ENCODE peak calls at places on chromosomes 2 and 18, in four cellular contexts. O is Peyer's patch, T is heart right ventricle, N is adrenal gland. I is an unnamed sample. For H3K4me1, the result is how much of the 10 kb centered on the place peaks cover.

GRCh38 chr2:32008811-32009478 is 1.9 kb downstream of the MEMO1 start:
- DNase-seq in T (no peak), N (no peak), O (no peak), I (no peak)

GRCh38 chr2:183010112-183010511 is 28.1 kb downstream of the NCKAP1 start:
- DNase-seq in T (peak), N (peak), O (no peak), I (no peak)

GRCh38 chr2:10326707-10327594 is 24.2 kb downstream of the HPCAL1 start:
- DNase-seq in O (no peak), N (peak), T (peak), I (no peak)

GRCh38 chr2:163600801-163601200 is 135.0 kb downstream of the FIGN start:
- DNase-seq in O (no peak), T (no peak), N (no peak), I (no peak)

GRCh38 chr2:86235196-86235980 is 36.1 kb downstream of the MRPL35 start:
- DNase-seq in N (no peak), T (no peak), O (no peak), I (no peak)

GRCh38 chr2:101902169-101902568 is 89.6 kb upstream of the IL1R2 start:
- DNase-seq in T (no peak), O (no peak), N (no peak), I (no peak)

GRCh38 chr2:119649364-119649917 is 29.6 kb upstream of the TMEM177 start:
- DNase-seq in T (no peak), O (no peak), N (no peak), I (no peak)

GRCh38 chr2:141317986-141318385 is 812.8 kb downstream of the LRP1B start:
- DNase-seq in N (no peak), O (no peak), T (no peak), I (no peak)

GRCh38 chr2:118148809-118149208 is 60.5 kb downstream of the INSIG2 start:
- DNase-seq in T (no peak), N (no peak), O (no peak), I (no peak)

GRCh38 chr2:10548626-10549025 is 100.5 kb upstream of the ODC1 start:
- DNase-seq in O (no peak), N (no peak), T (peak), I (no peak)

GRCh38 chr2:5409925-5410360 is 282.2 kb upstream of the SOX11 start:
- DNase-seq in T (no peak), O (no peak), N (no peak), I (no peak)

GRCh38 chr2:53252115-53252514 is 515.5 kb upstream of the CHAC2 start:
- DNase-seq in N (no peak), T (no peak), O (no peak), I (no peak)

GRCh38 chr2:20351555-20352229 is 1.0 kb upstream of the PUM2 start:
- DNase-seq in N (no peak), T (no peak), O (no peak), I (no peak)

GRCh38 chr2:11290211-11290610 is 54.2 kb downstream of the ROCK2 start:
- DNase-seq in T (no peak), N (no peak), O (no peak), I (no peak)

GRCh38 chr2:45002661-45003210 is 6.5 kb downstream of the SIX2 start:
- DNase-seq in T (no peak), N (no peak), O (no peak), I (no peak)

GRCh38 chr2:85199692-85200091 is 66.5 kb downstream of the TCF7L1 start:
- DNase-seq in O (no peak), T (no peak), N (no peak), I (no peak)

GRCh38 chr2:152098033-152098797 is 629 bp downstream of the CACNB4 start:
- DNase-seq in O (no peak), T (peak), N (peak), I (peak)

GRCh38 chr18:43271593-43272432 is 5.5 kb downstream of the SYT4 start:
- DNase-seq in N (no peak), O (no peak), T (peak), I (no peak)

GRCh38 chr2:161414385-161415040 is 1.6 kb upstream of the TBR1 start:
- DNase-seq in N (no peak), T (no peak), O (no peak), I (no peak)

GRCh38 chr18:78138993-78139496 is 840.6 kb upstream of the SALL3 start:
- DNase-seq in T (no peak), O (no peak), N (no peak), I (no peak)

GRCh38 chr2:22957441-22957840 is 427.5 kb upstream of the KLHL29 start:
- DNase-seq in O (no peak), N (no peak), T (no peak), I (no peak)

GRCh38 chr2:84924173-84925106 is 19.0 kb downstream of the TMSB10 start:
- DNase-seq in N (peak), O (no peak), T (peak), I (peak)

GRCh38 chr18:56447972-56448371 is 190.4 kb downstream of the TXNL1 start:
- DNase-seq in O (no peak), N (no peak), T (no peak), I (no peak)

GRCh38 chr2:24011278-24012104 is 1.6 kb downstream of the MFSD2B start:
- DNase-seq in T (no peak), N (no peak), O (no peak), I (no peak)

GRCh38 chr2:101982630-101983029 is 9.1 kb upstream of the IL1R2 start:
- DNase-seq in O (no peak), T (no peak), N (no peak), I (no peak)

GRCh38 chr2:85433511-85434089 is 15.1 kb downstream of the SH2D6 start:
- DNase-seq in O (no peak), N (peak), T (peak), I (no peak)

GRCh38 chr18:10460414-10461018 is 6.1 kb downstream of the APCDD1 start:
- DNase-seq in T (no peak), O (no peak), N (no peak), I (no peak)

GRCh38 chr18:10454800-10455550 is 540 bp downstream of the APCDD1 start:
- DNase-seq in T (no peak), O (no peak), N (no peak), I (no peak)

GRCh38 chr18:10455726-10456453 is 1.5 kb downstream of the APCDD1 start:
- DNase-seq in O (no peak), N (no peak), T (no peak), I (no peak)

GRCh38 chr18:10456718-10457499 is 2.5 kb downstream of the APCDD1 start:
- DNase-seq in O (no peak), N (no peak), T (no peak), I (no peak)

DNA sequence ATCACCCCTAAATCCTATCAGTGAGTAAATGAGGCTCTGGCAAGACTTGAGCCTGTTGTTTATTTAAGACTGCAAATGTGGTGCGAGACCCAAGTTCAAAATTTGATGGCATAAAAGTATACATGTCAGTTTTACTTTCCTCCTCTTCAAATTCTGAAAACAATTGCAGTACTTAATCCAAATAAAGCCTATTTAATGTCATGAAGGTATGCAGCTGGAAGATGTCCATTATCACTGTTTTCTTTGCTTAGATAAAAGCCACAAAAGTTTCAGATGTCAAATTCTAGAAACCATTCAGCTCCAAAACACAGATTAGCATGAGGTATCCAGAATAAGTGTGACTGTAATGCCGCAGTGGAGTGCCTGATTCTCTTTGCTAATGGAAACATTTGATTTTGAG is 3.4 kb downstream of the APCDD1 start:
- DNase-seq in T (no peak), N (no peak), O (no peak), I (no peak)
- H3K27ac ChIP-seq in T (no peak), N (no peak), O (no peak), I (no peak)

GRCh38 chr2:50126077-50126476 is 905.9 kb downstream of the NRXN1 start:
- DNase-seq in N (no peak), O (no peak), T (no peak), I (no peak)
- H3K4me1 ChIP-seq in N (under half), O (under half), T (under half), I (under half)

GRCh38 chr2:132645176-132645575 is 24.8 kb downstream of the LYPD1 start:
- DNase-seq in O (no peak), N (no peak), T (no peak), I (no peak)

GRCh38 chr2:132645943-132646804 is 23.8 kb downstream of the LYPD1 start:
- DNase-seq in T (no peak), O (peak), N (peak), I (no peak)

GRCh38 chr2:132642415-132642814 is 27.6 kb downstream of the LYPD1 start:
- DNase-seq in N (no peak), T (no peak), O (no peak), I (no peak)

GRCh38 chr2:132651115-132652099 is 18.6 kb downstream of the LYPD1 start:
- DNase-seq in N (no peak), O (no peak), T (no peak), I (no peak)

GRCh38 chr2:132646805-132647115 is 23.2 kb downstream of the LYPD1 start:
- DNase-seq in T (no peak), O (no peak), N (no peak), I (no peak)
- H3K27ac ChIP-seq in T (no peak), O (no peak), N (no peak), I (no peak)

DNA sequence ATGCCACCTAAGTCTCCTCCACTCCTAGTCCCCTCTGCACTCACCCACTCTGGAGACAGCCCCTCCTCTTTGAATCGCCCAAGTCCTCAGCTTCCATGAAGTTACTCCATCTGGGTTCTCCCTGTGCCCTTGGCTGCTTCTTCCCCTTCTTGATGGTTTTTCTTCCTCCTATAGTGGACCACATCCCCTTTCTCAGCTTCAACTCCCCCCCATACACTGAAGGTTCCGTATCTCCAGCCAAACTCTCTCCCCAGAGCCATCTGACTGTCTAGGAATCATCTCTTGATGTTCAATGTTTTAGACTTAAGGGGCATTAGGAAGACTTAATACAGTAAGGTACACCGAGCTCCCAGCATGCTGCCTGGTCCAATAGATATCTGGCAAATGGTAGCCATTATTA is 39.6 kb downstream of the EMX1 start:
- DNase-seq in O (no peak), T (no peak), N (no peak), I (no peak)
- H3K4me1 ChIP-seq in O (under half), T (under half), N (under half), I (under half)

DNA sequence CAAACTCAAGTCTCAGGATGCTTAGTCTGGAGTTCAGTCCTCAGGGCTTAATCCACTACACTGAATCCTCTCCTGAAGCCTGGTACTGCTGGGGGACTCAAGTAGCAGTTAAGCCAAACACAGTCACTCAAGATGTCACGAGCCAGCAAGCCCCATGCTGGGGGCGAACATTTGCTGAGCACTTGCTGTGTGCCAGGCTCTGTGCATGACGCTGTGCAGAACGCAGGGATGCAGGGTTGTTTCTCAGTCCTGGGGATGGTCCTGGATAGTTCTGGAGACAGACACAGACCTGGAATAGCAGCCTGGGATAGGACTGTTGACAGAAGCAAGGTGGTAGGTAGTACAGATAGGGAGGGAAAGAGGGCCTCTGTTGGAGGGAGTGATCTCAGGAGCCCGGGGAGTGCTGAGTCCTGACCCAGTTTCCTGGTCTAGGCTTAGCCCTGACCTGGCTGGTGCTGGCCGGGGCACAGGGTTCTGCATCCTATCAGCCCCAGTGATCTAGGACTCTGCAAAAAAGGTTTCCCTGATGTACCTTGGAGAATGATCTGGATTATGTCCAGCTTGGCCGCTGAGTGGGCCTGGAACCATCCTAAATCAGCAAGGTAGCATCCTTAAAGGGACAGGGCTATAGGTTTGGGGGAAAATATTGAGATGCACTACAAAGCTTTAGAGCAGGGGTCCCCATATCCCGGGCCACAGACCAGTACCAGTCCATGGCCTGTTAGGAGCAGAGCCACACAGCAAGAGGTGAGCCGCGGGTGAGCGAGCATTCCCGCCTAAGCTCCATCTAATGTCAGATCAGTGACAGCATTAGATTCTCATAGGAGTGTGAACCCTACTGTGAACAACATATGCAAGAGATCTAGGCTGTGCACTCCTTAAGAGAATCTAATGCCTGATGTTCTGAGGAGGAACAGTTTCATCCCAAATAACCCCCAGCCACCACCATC is 54.7 kb upstream of the OTOF start:
- DNase-seq in O (no peak), T (no peak), N (no peak), I (no peak)
- H3K27ac ChIP-seq in O (no peak), T (no peak), N (no peak), I (no peak)

GRCh38 chr2:70098032-70098431 is 10.8 kb downstream of the PCBP1 start:
- DNase-seq in O (no peak), T (no peak), N (no peak), I (no peak)
- H3K4me1 ChIP-seq in O (under half), T (under half), N (under half), I (under half)

GRCh38 chr2:207805566-207806226 is 36.0 kb upstream of the FZD5 start:
- DNase-seq in T (no peak), N (no peak), O (no peak), I (no peak)
- H3K27ac ChIP-seq in T (no peak), N (no peak), O (no peak), I (no peak)

I was measured in naive thymus-derived CD4-positive, alpha-beta T cell.